ENCODE peak calls at places on chromosomes 13 and 19, in four cellular contexts. One of them, this sample, is unnamed.

GRCh38 chr13:24208314-24208713 is 47.8 kb downstream of the SPATA13 start:
- DNase-seq in K562: no peak
- DNase-seq in HepG2: no peak
- DNase-seq in SK-N-SH: no peak
- DNase-seq in this sample: no peak

GRCh38 chr13:76820759-76821158 is 65.4 kb downstream of the KCTD12 start:
- DNase-seq in K562: no peak
- DNase-seq in HepG2: no peak
- DNase-seq in SK-N-SH: no peak
- DNase-seq in this sample: no peak

GRCh38 chr19:38663957-38664502 is 16.6 kb downstream of the ACTN4 start:
- DNase-seq in K562: peak
- DNase-seq in HepG2: no peak
- DNase-seq in SK-N-SH: no peak
- DNase-seq in this sample: no peak

GRCh38 chr19:53991224-53992113 is at the start of gene CACNG6:
- DNase-seq in K562: no peak
- DNase-seq in HepG2: no peak
- DNase-seq in SK-N-SH: peak
- DNase-seq in this sample: peak

GRCh38 chr13:76398426-76398825 is 487.8 kb downstream of the KCTD12 start:
- DNase-seq in K562: no peak
- DNase-seq in HepG2: no peak
- DNase-seq in SK-N-SH: no peak
- DNase-seq in this sample: no peak

GRCh38 chr19:20365146-20365545 is 198.1 kb downstream of the ZNF486 start:
- DNase-seq in K562: peak
- DNase-seq in HepG2: no peak
- DNase-seq in SK-N-SH: no peak
- DNase-seq in this sample: no peak

GRCh38 chr19:14368011-14368513 is 13.2 kb upstream of the ADGRE5 start:
- DNase-seq in K562: no peak
- DNase-seq in HepG2: no peak
- DNase-seq in SK-N-SH: no peak
- DNase-seq in this sample: no peak

GRCh38 chr13:20686863-20687579 is 16.5 kb upstream of the IL17D start:
- DNase-seq in K562: no peak
- DNase-seq in HepG2: no peak
- DNase-seq in SK-N-SH: no peak
- DNase-seq in this sample: no peak

GRCh38 chr19:55550321-55550650 is 4.9 kb upstream of the SBK3 start:
- DNase-seq in K562: no peak
- DNase-seq in HepG2: no peak
- DNase-seq in SK-N-SH: no peak
- DNase-seq in this sample: no peak

GRCh38 chr19:6767357-6768235 is at the start of gene SH2D3A:
- DNase-seq in K562: peak
- DNase-seq in HepG2: peak
- DNase-seq in SK-N-SH: peak
- DNase-seq in this sample: peak

GRCh38 chr19:11175920-11176319 is 20.3 kb upstream of the SPC24 start:
- DNase-seq in K562: no peak
- DNase-seq in HepG2: no peak
- DNase-seq in SK-N-SH: no peak
- DNase-seq in this sample: no peak

GRCh38 chr13:33728271-33729037 is 89.5 kb upstream of the RFC3 start:
- DNase-seq in K562: no peak
- DNase-seq in HepG2: no peak
- DNase-seq in SK-N-SH: no peak
- DNase-seq in this sample: no peak
- TF ChIP-seq MAX in K562: no peak
- TF ChIP-seq MAX in HepG2: no peak
- TF ChIP-seq MAX in SK-N-SH: no peak
- TF ChIP-seq MAX in this sample: no peak

GRCh38 chr13:114140909-114141255 is 8.5 kb upstream of the RASA3 start:
- DNase-seq in K562: no peak
- DNase-seq in HepG2: no peak
- DNase-seq in SK-N-SH: no peak
- DNase-seq in this sample: peak
- TF ChIP-seq FOXJ3 in K562: no peak
- TF ChIP-seq FOXJ3 in HepG2: no peak
- TF ChIP-seq FOXJ3 in SK-N-SH: no peak
- TF ChIP-seq FOXJ3 in this sample: no peak

GRCh38 chr13:102394158-102395053 is 7.4 kb downstream of the FGF14 start:
- DNase-seq in K562: peak
- DNase-seq in HepG2: no peak
- DNase-seq in SK-N-SH: peak
- DNase-seq in this sample: peak
- TF ChIP-seq MAX in K562: no peak
- TF ChIP-seq MAX in HepG2: no peak
- TF ChIP-seq MAX in SK-N-SH: peak
- TF ChIP-seq MAX in this sample: peak

GRCh38 chr13:94054159-94054558 is 425.3 kb downstream of the DCT start:
- DNase-seq in K562: no peak
- DNase-seq in HepG2: no peak
- DNase-seq in SK-N-SH: peak
- DNase-seq in this sample: no peak
- TF ChIP-seq FOXJ3 in K562: no peak
- TF ChIP-seq FOXJ3 in HepG2: no peak
- TF ChIP-seq FOXJ3 in SK-N-SH: peak
- TF ChIP-seq FOXJ3 in this sample: no peak

This sample was measured in WTC11.